ENCODE peak calls at places on chromosomes 1 and 21, in eight cellular contexts. One of them, this sample, is unnamed.

GRCh38 chr1:1087351-1088035 is 13.4 kb upstream of the RNF223 start:
- DNase-seq in Karpas-422: no peak
- DNase-seq in activated CD8-positive, alpha-beta T cell treated with anti-CD3 and anti-CD28 coated beads for 36 hours: no peak
- DNase-seq in CD8-positive, alpha-beta T cell: no peak
- DNase-seq in activated naive CD8-positive, alpha-beta T cell treated with anti-CD3 and anti-CD28 coated beads for 36 hours: no peak
- DNase-seq in IMR-90: no peak
- DNase-seq in endothelial cell: no peak
- DNase-seq in CD4-positive, CD25-positive, alpha-beta regulatory T cell: no peak
- DNase-seq in this sample: no peak

GRCh38 chr1:105632342-105633196 is 1423.9 kb upstream of the PRMT6 start:
- DNase-seq in CD8-positive, alpha-beta T cell: no peak
- DNase-seq in endothelial cell: no peak
- DNase-seq in Karpas-422: no peak
- DNase-seq in activated CD8-positive, alpha-beta T cell treated with anti-CD3 and anti-CD28 coated beads for 36 hours: no peak
- DNase-seq in CD4-positive, CD25-positive, alpha-beta regulatory T cell: no peak
- DNase-seq in activated naive CD8-positive, alpha-beta T cell treated with anti-CD3 and anti-CD28 coated beads for 36 hours: no peak
- DNase-seq in IMR-90: no peak
- DNase-seq in this sample: no peak

GRCh38 chr21:16589046-16589445 is 859.3 kb downstream of the USP25 start:
- DNase-seq in Karpas-422: no peak
- DNase-seq in IMR-90: no peak
- DNase-seq in activated naive CD8-positive, alpha-beta T cell treated with anti-CD3 and anti-CD28 coated beads for 36 hours: no peak
- DNase-seq in CD8-positive, alpha-beta T cell: no peak
- DNase-seq in CD4-positive, CD25-positive, alpha-beta regulatory T cell: no peak
- DNase-seq in endothelial cell: no peak
- DNase-seq in activated CD8-positive, alpha-beta T cell treated with anti-CD3 and anti-CD28 coated beads for 36 hours: no peak
- DNase-seq in this sample: no peak

GRCh38 chr1:27491748-27492700 is 2.1 kb upstream of the WASF2 start:
- DNase-seq in endothelial cell: no peak
- DNase-seq in CD8-positive, alpha-beta T cell: no peak
- DNase-seq in IMR-90: no peak
- DNase-seq in Karpas-422: no peak
- DNase-seq in activated naive CD8-positive, alpha-beta T cell treated with anti-CD3 and anti-CD28 coated beads for 36 hours: no peak
- DNase-seq in CD4-positive, CD25-positive, alpha-beta regulatory T cell: peak; percentile 19
- DNase-seq in activated CD8-positive, alpha-beta T cell treated with anti-CD3 and anti-CD28 coated beads for 36 hours: no peak
- DNase-seq in this sample: no peak

GRCh38 chr1:185846672-185847440 is 112.7 kb downstream of the HMCN1 start:
- DNase-seq in CD4-positive, CD25-positive, alpha-beta regulatory T cell: no peak
- DNase-seq in activated naive CD8-positive, alpha-beta T cell treated with anti-CD3 and anti-CD28 coated beads for 36 hours: no peak
- DNase-seq in CD8-positive, alpha-beta T cell: no peak
- DNase-seq in Karpas-422: no peak
- DNase-seq in activated CD8-positive, alpha-beta T cell treated with anti-CD3 and anti-CD28 coated beads for 36 hours: no peak
- DNase-seq in IMR-90: peak; percentile 63
- DNase-seq in endothelial cell: no peak
- DNase-seq in this sample: no peak

GRCh38 chr21:32562426-32562825 is 22.9 kb downstream of the TCP10L start:
- DNase-seq in IMR-90: peak; percentile 83
- DNase-seq in endothelial cell: peak; percentile 18
- DNase-seq in CD4-positive, CD25-positive, alpha-beta regulatory T cell: peak; percentile 37
- DNase-seq in Karpas-422: peak; percentile 53
- DNase-seq in CD8-positive, alpha-beta T cell: no peak
- DNase-seq in activated CD8-positive, alpha-beta T cell treated with anti-CD3 and anti-CD28 coated beads for 36 hours: peak; percentile 68
- DNase-seq in activated naive CD8-positive, alpha-beta T cell treated with anti-CD3 and anti-CD28 coated beads for 36 hours: no peak
- DNase-seq in this sample: no peak

GRCh38 chr1:228344631-228345072 is 62.0 kb downstream of the TRIM11 start:
- DNase-seq in Karpas-422: no peak
- DNase-seq in activated naive CD8-positive, alpha-beta T cell treated with anti-CD3 and anti-CD28 coated beads for 36 hours: no peak
- DNase-seq in endothelial cell: no peak
- DNase-seq in CD8-positive, alpha-beta T cell: no peak
- DNase-seq in activated CD8-positive, alpha-beta T cell treated with anti-CD3 and anti-CD28 coated beads for 36 hours: no peak
- DNase-seq in IMR-90: no peak
- DNase-seq in CD4-positive, CD25-positive, alpha-beta regulatory T cell: no peak
- DNase-seq in this sample: no peak

GRCh38 chr1:225526878-225527277 is 99.0 kb upstream of the LBR start:
- DNase-seq in activated CD8-positive, alpha-beta T cell treated with anti-CD3 and anti-CD28 coated beads for 36 hours: no peak
- DNase-seq in endothelial cell: no peak
- DNase-seq in CD4-positive, CD25-positive, alpha-beta regulatory T cell: no peak
- DNase-seq in Karpas-422: no peak
- DNase-seq in CD8-positive, alpha-beta T cell: no peak
- DNase-seq in IMR-90: no peak
- DNase-seq in activated naive CD8-positive, alpha-beta T cell treated with anti-CD3 and anti-CD28 coated beads for 36 hours: no peak
- DNase-seq in this sample: no peak

GRCh38 chr1:240811261-240811660 is 199.3 kb upstream of the GREM2 start:
- DNase-seq in CD4-positive, CD25-positive, alpha-beta regulatory T cell: no peak
- DNase-seq in IMR-90: no peak
- DNase-seq in activated naive CD8-positive, alpha-beta T cell treated with anti-CD3 and anti-CD28 coated beads for 36 hours: no peak
- DNase-seq in CD8-positive, alpha-beta T cell: no peak
- DNase-seq in Karpas-422: no peak
- DNase-seq in endothelial cell: no peak
- DNase-seq in activated CD8-positive, alpha-beta T cell treated with anti-CD3 and anti-CD28 coated beads for 36 hours: no peak
- DNase-seq in this sample: no peak

GRCh38 chr1:31381394-31382287 is 8.8 kb upstream of the FABP3 start:
- DNase-seq in activated naive CD8-positive, alpha-beta T cell treated with anti-CD3 and anti-CD28 coated beads for 36 hours: no peak
- DNase-seq in CD4-positive, CD25-positive, alpha-beta regulatory T cell: no peak
- DNase-seq in activated CD8-positive, alpha-beta T cell treated with anti-CD3 and anti-CD28 coated beads for 36 hours: no peak
- DNase-seq in endothelial cell: no peak
- DNase-seq in CD8-positive, alpha-beta T cell: no peak
- DNase-seq in Karpas-422: no peak
- DNase-seq in IMR-90: no peak
- DNase-seq in this sample: no peak

GRCh38 chr1:198435044-198435443 is 105.4 kb downstream of the ATP6V1G3 start:
- DNase-seq in activated CD8-positive, alpha-beta T cell treated with anti-CD3 and anti-CD28 coated beads for 36 hours: no peak
- DNase-seq in endothelial cell: no peak
- DNase-seq in IMR-90: peak; percentile 51
- DNase-seq in Karpas-422: no peak
- DNase-seq in CD4-positive, CD25-positive, alpha-beta regulatory T cell: no peak
- DNase-seq in CD8-positive, alpha-beta T cell: no peak
- DNase-seq in activated naive CD8-positive, alpha-beta T cell treated with anti-CD3 and anti-CD28 coated beads for 36 hours: no peak
- DNase-seq in this sample: no peak

GRCh38 chr1:165376041-165376810 is 19.7 kb upstream of the LMX1A start:
- DNase-seq in activated CD8-positive, alpha-beta T cell treated with anti-CD3 and anti-CD28 coated beads for 36 hours: peak; percentile 45
- DNase-seq in IMR-90: peak; percentile 20
- DNase-seq in activated naive CD8-positive, alpha-beta T cell treated with anti-CD3 and anti-CD28 coated beads for 36 hours: no peak
- DNase-seq in CD4-positive, CD25-positive, alpha-beta regulatory T cell: no peak
- DNase-seq in Karpas-422: no peak
- DNase-seq in endothelial cell: peak; percentile 79
- DNase-seq in CD8-positive, alpha-beta T cell: no peak
- DNase-seq in this sample: peak; percentile 71

GRCh38 chr1:76038306-76039004 is 36.1 kb upstream of the ST6GALNAC3 start:
- DNase-seq in activated naive CD8-positive, alpha-beta T cell treated with anti-CD3 and anti-CD28 coated beads for 36 hours: no peak
- DNase-seq in CD8-positive, alpha-beta T cell: no peak
- DNase-seq in CD4-positive, CD25-positive, alpha-beta regulatory T cell: no peak
- DNase-seq in IMR-90: peak; percentile 9
- DNase-seq in activated CD8-positive, alpha-beta T cell treated with anti-CD3 and anti-CD28 coated beads for 36 hours: no peak
- DNase-seq in endothelial cell: no peak
- DNase-seq in Karpas-422: no peak
- DNase-seq in this sample: no peak

GRCh38 chr1:55898191-55898590 is 681.2 kb downstream of the PLPP3 start:
- DNase-seq in Karpas-422: no peak
- DNase-seq in activated naive CD8-positive, alpha-beta T cell treated with anti-CD3 and anti-CD28 coated beads for 36 hours: no peak
- DNase-seq in CD8-positive, alpha-beta T cell: no peak
- DNase-seq in activated CD8-positive, alpha-beta T cell treated with anti-CD3 and anti-CD28 coated beads for 36 hours: no peak
- DNase-seq in CD4-positive, CD25-positive, alpha-beta regulatory T cell: no peak
- DNase-seq in endothelial cell: no peak
- DNase-seq in IMR-90: peak; percentile 89
- DNase-seq in this sample: no peak

GRCh38 chr1:220906561-220907334 is 27.5 kb downstream of the HLX start:
- DNase-seq in activated naive CD8-positive, alpha-beta T cell treated with anti-CD3 and anti-CD28 coated beads for 36 hours: no peak
- DNase-seq in CD4-positive, CD25-positive, alpha-beta regulatory T cell: no peak
- DNase-seq in Karpas-422: no peak
- DNase-seq in CD8-positive, alpha-beta T cell: no peak
- DNase-seq in activated CD8-positive, alpha-beta T cell treated with anti-CD3 and anti-CD28 coated beads for 36 hours: no peak
- DNase-seq in endothelial cell: no peak
- DNase-seq in IMR-90: peak; percentile 21
- DNase-seq in this sample: no peak

GRCh38 chr1:9350011-9350907 is 57.6 kb downstream of the SPSB1 start:
- DNase-seq in activated naive CD8-positive, alpha-beta T cell treated with anti-CD3 and anti-CD28 coated beads for 36 hours: no peak
- DNase-seq in IMR-90: peak; percentile 65
- DNase-seq in Karpas-422: no peak
- DNase-seq in CD8-positive, alpha-beta T cell: no peak
- DNase-seq in activated CD8-positive, alpha-beta T cell treated with anti-CD3 and anti-CD28 coated beads for 36 hours: no peak
- DNase-seq in endothelial cell: no peak
- DNase-seq in CD4-positive, CD25-positive, alpha-beta regulatory T cell: no peak
- DNase-seq in this sample: no peak

GRCh38 chr1:201184734-201185453 is 5.7 kb upstream of the IGFN1 start:
- DNase-seq in CD4-positive, CD25-positive, alpha-beta regulatory T cell: no peak
- DNase-seq in Karpas-422: peak; percentile 60
- DNase-seq in activated naive CD8-positive, alpha-beta T cell treated with anti-CD3 and anti-CD28 coated beads for 36 hours: no peak
- DNase-seq in endothelial cell: peak; percentile 20
- DNase-seq in activated CD8-positive, alpha-beta T cell treated with anti-CD3 and anti-CD28 coated beads for 36 hours: no peak
- DNase-seq in CD8-positive, alpha-beta T cell: no peak
- DNase-seq in IMR-90: peak; percentile 88
- DNase-seq in this sample: no peak

GRCh38 chr1:15007842-15008241 is 145.7 kb upstream of the TMEM51 start:
- DNase-seq in activated naive CD8-positive, alpha-beta T cell treated with anti-CD3 and anti-CD28 coated beads for 36 hours: no peak
- DNase-seq in endothelial cell: no peak
- DNase-seq in CD4-positive, CD25-positive, alpha-beta regulatory T cell: no peak
- DNase-seq in CD8-positive, alpha-beta T cell: no peak
- DNase-seq in Karpas-422: no peak
- DNase-seq in activated CD8-positive, alpha-beta T cell treated with anti-CD3 and anti-CD28 coated beads for 36 hours: no peak
- DNase-seq in IMR-90: no peak
- DNase-seq in this sample: no peak

GRCh38 chr1:80531182-80531581 is 1269.6 kb upstream of the ADGRL2 start:
- DNase-seq in endothelial cell: no peak
- DNase-seq in activated naive CD8-positive, alpha-beta T cell treated with anti-CD3 and anti-CD28 coated beads for 36 hours: no peak
- DNase-seq in activated CD8-positive, alpha-beta T cell treated with anti-CD3 and anti-CD28 coated beads for 36 hours: no peak
- DNase-seq in CD8-positive, alpha-beta T cell: no peak
- DNase-seq in Karpas-422: no peak
- DNase-seq in CD4-positive, CD25-positive, alpha-beta regulatory T cell: no peak
- DNase-seq in IMR-90: no peak
- DNase-seq in this sample: no peak

GRCh38 chr21:32055305-32055704 is 182.5 kb downstream of the HUNK start:
- DNase-seq in Karpas-422: peak; percentile 19
- DNase-seq in activated naive CD8-positive, alpha-beta T cell treated with anti-CD3 and anti-CD28 coated beads for 36 hours: no peak
- DNase-seq in IMR-90: no peak
- DNase-seq in CD8-positive, alpha-beta T cell: no peak
- DNase-seq in CD4-positive, CD25-positive, alpha-beta regulatory T cell: no peak
- DNase-seq in endothelial cell: no peak
- DNase-seq in activated CD8-positive, alpha-beta T cell treated with anti-CD3 and anti-CD28 coated beads for 36 hours: no peak
- DNase-seq in this sample: no peak

GRCh38 chr1:110927484-110928075 is 36.1 kb downstream of the LRIF1 start:
- DNase-seq in IMR-90: peak; percentile 1
- DNase-seq in endothelial cell: no peak
- DNase-seq in CD8-positive, alpha-beta T cell: no peak
- DNase-seq in activated naive CD8-positive, alpha-beta T cell treated with anti-CD3 and anti-CD28 coated beads for 36 hours: no peak
- DNase-seq in CD4-positive, CD25-positive, alpha-beta regulatory T cell: no peak
- DNase-seq in Karpas-422: no peak
- DNase-seq in activated CD8-positive, alpha-beta T cell treated with anti-CD3 and anti-CD28 coated beads for 36 hours: no peak
- DNase-seq in this sample: no peak

GRCh38 chr21:27393726-27394125 is 426.8 kb upstream of the ADAMTS5 start:
- DNase-seq in CD8-positive, alpha-beta T cell: no peak
- DNase-seq in activated naive CD8-positive, alpha-beta T cell treated with anti-CD3 and anti-CD28 coated beads for 36 hours: no peak
- DNase-seq in CD4-positive, CD25-positive, alpha-beta regulatory T cell: no peak
- DNase-seq in activated CD8-positive, alpha-beta T cell treated with anti-CD3 and anti-CD28 coated beads for 36 hours: no peak
- DNase-seq in IMR-90: peak; percentile 44
- DNase-seq in Karpas-422: no peak
- DNase-seq in endothelial cell: no peak
- DNase-seq in this sample: no peak

GRCh38 chr1:109926662-109927300 is 16.1 kb downstream of the CSF1 start:
- DNase-seq in endothelial cell: no peak
- DNase-seq in IMR-90: peak; percentile 91
- DNase-seq in Karpas-422: no peak
- DNase-seq in activated naive CD8-positive, alpha-beta T cell treated with anti-CD3 and anti-CD28 coated beads for 36 hours: no peak
- DNase-seq in activated CD8-positive, alpha-beta T cell treated with anti-CD3 and anti-CD28 coated beads for 36 hours: no peak
- DNase-seq in CD8-positive, alpha-beta T cell: no peak
- DNase-seq in CD4-positive, CD25-positive, alpha-beta regulatory T cell: no peak
- DNase-seq in this sample: no peak

GRCh38 chr1:243414152-243414494 is 158.3 kb downstream of the SDCCAG8 start:
- DNase-seq in Karpas-422: no peak
- DNase-seq in activated CD8-positive, alpha-beta T cell treated with anti-CD3 and anti-CD28 coated beads for 36 hours: no peak
- DNase-seq in IMR-90: no peak
- DNase-seq in endothelial cell: no peak
- DNase-seq in CD4-positive, CD25-positive, alpha-beta regulatory T cell: no peak
- DNase-seq in activated naive CD8-positive, alpha-beta T cell treated with anti-CD3 and anti-CD28 coated beads for 36 hours: no peak
- DNase-seq in CD8-positive, alpha-beta T cell: no peak
- DNase-seq in this sample: no peak

GRCh38 chr1:34270181-34270580 is 93.5 kb downstream of the C1orf94 start:
- DNase-seq in CD8-positive, alpha-beta T cell: no peak
- DNase-seq in IMR-90: no peak
- DNase-seq in endothelial cell: no peak
- DNase-seq in CD4-positive, CD25-positive, alpha-beta regulatory T cell: no peak
- DNase-seq in activated CD8-positive, alpha-beta T cell treated with anti-CD3 and anti-CD28 coated beads for 36 hours: no peak
- DNase-seq in activated naive CD8-positive, alpha-beta T cell treated with anti-CD3 and anti-CD28 coated beads for 36 hours: no peak
- DNase-seq in Karpas-422: no peak
- DNase-seq in this sample: no peak

GRCh38 chr1:22323846-22324504 is 127.7 kb upstream of the ZBTB40 start:
- DNase-seq in CD8-positive, alpha-beta T cell: no peak
- DNase-seq in endothelial cell: no peak
- DNase-seq in IMR-90: no peak
- DNase-seq in activated naive CD8-positive, alpha-beta T cell treated with anti-CD3 and anti-CD28 coated beads for 36 hours: no peak
- DNase-seq in activated CD8-positive, alpha-beta T cell treated with anti-CD3 and anti-CD28 coated beads for 36 hours: no peak
- DNase-seq in Karpas-422: no peak
- DNase-seq in CD4-positive, CD25-positive, alpha-beta regulatory T cell: no peak
- DNase-seq in this sample: no peak

GRCh38 chr1:181087400-181087901 is 1.0 kb upstream of the IER5 start:
- DNase-seq in activated CD8-positive, alpha-beta T cell treated with anti-CD3 and anti-CD28 coated beads for 36 hours: peak; percentile 63
- DNase-seq in CD4-positive, CD25-positive, alpha-beta regulatory T cell: no peak
- DNase-seq in endothelial cell: no peak
- DNase-seq in CD8-positive, alpha-beta T cell: no peak
- DNase-seq in Karpas-422: peak; percentile 74
- DNase-seq in activated naive CD8-positive, alpha-beta T cell treated with anti-CD3 and anti-CD28 coated beads for 36 hours: peak; percentile 25
- DNase-seq in IMR-90: no peak
- DNase-seq in this sample: no peak

GRCh38 chr21:31911138-31911907 is 38.5 kb downstream of the HUNK start:
- DNase-seq in CD4-positive, CD25-positive, alpha-beta regulatory T cell: no peak
- DNase-seq in Karpas-422: no peak
- DNase-seq in IMR-90: peak; percentile 86
- DNase-seq in activated CD8-positive, alpha-beta T cell treated with anti-CD3 and anti-CD28 coated beads for 36 hours: no peak
- DNase-seq in endothelial cell: no peak
- DNase-seq in CD8-positive, alpha-beta T cell: no peak
- DNase-seq in activated naive CD8-positive, alpha-beta T cell treated with anti-CD3 and anti-CD28 coated beads for 36 hours: no peak
- DNase-seq in this sample: no peak

GRCh38 chr1:245310605-245311531 is 156.1 kb downstream of the KIF26B start:
- DNase-seq in activated CD8-positive, alpha-beta T cell treated with anti-CD3 and anti-CD28 coated beads for 36 hours: peak; percentile 25
- DNase-seq in Karpas-422: peak; percentile 73
- DNase-seq in CD8-positive, alpha-beta T cell: no peak
- DNase-seq in IMR-90: no peak
- DNase-seq in CD4-positive, CD25-positive, alpha-beta regulatory T cell: no peak
- DNase-seq in endothelial cell: peak; percentile 23
- DNase-seq in activated naive CD8-positive, alpha-beta T cell treated with anti-CD3 and anti-CD28 coated beads for 36 hours: no peak
- DNase-seq in this sample: no peak

GRCh38 chr1:3673381-3674099 is 21.2 kb downstream of the TP73 start:
- DNase-seq in IMR-90: no peak
- DNase-seq in Karpas-422: peak; percentile 66
- DNase-seq in activated CD8-positive, alpha-beta T cell treated with anti-CD3 and anti-CD28 coated beads for 36 hours: no peak
- DNase-seq in activated naive CD8-positive, alpha-beta T cell treated with anti-CD3 and anti-CD28 coated beads for 36 hours: no peak
- DNase-seq in CD8-positive, alpha-beta T cell: no peak
- DNase-seq in CD4-positive, CD25-positive, alpha-beta regulatory T cell: no peak
- DNase-seq in endothelial cell: no peak
- DNase-seq in this sample: no peak

GRCh38 chr21:37712204-37712934 is 203.9 kb downstream of the KCNJ6 start:
- DNase-seq in CD8-positive, alpha-beta T cell: no peak
- DNase-seq in activated CD8-positive, alpha-beta T cell treated with anti-CD3 and anti-CD28 coated beads for 36 hours: peak; percentile 75
- DNase-seq in endothelial cell: peak; percentile 81
- DNase-seq in activated naive CD8-positive, alpha-beta T cell treated with anti-CD3 and anti-CD28 coated beads for 36 hours: peak; percentile 34
- DNase-seq in CD4-positive, CD25-positive, alpha-beta regulatory T cell: peak; percentile 37
- DNase-seq in IMR-90: peak; percentile 73
- DNase-seq in Karpas-422: peak; percentile 87
- DNase-seq in this sample: peak; percentile 61

GRCh38 chr21:43585924-43586411 is 73.3 kb downstream of the HSF2BP start:
- DNase-seq in IMR-90: peak; percentile 98
- DNase-seq in CD4-positive, CD25-positive, alpha-beta regulatory T cell: peak; percentile 63
- DNase-seq in activated CD8-positive, alpha-beta T cell treated with anti-CD3 and anti-CD28 coated beads for 36 hours: no peak
- DNase-seq in activated naive CD8-positive, alpha-beta T cell treated with anti-CD3 and anti-CD28 coated beads for 36 hours: no peak
- DNase-seq in Karpas-422: no peak
- DNase-seq in endothelial cell: peak; percentile 49
- DNase-seq in CD8-positive, alpha-beta T cell: no peak
- DNase-seq in this sample: no peak

GRCh38 chr1:209176866-209177430 is 406.6 kb upstream of the CAMK1G start:
- DNase-seq in activated CD8-positive, alpha-beta T cell treated with anti-CD3 and anti-CD28 coated beads for 36 hours: no peak
- DNase-seq in CD8-positive, alpha-beta T cell: no peak
- DNase-seq in CD4-positive, CD25-positive, alpha-beta regulatory T cell: no peak
- DNase-seq in endothelial cell: no peak
- DNase-seq in Karpas-422: no peak
- DNase-seq in IMR-90: no peak
- DNase-seq in activated naive CD8-positive, alpha-beta T cell treated with anti-CD3 and anti-CD28 coated beads for 36 hours: no peak
- DNase-seq in this sample: peak; percentile 20

GRCh38 chr1:4678318-4678717 is 23.9 kb downstream of the AJAP1 start:
- DNase-seq in Karpas-422: no peak
- DNase-seq in activated CD8-positive, alpha-beta T cell treated with anti-CD3 and anti-CD28 coated beads for 36 hours: no peak
- DNase-seq in IMR-90: no peak
- DNase-seq in CD4-positive, CD25-positive, alpha-beta regulatory T cell: no peak
- DNase-seq in activated naive CD8-positive, alpha-beta T cell treated with anti-CD3 and anti-CD28 coated beads for 36 hours: no peak
- DNase-seq in CD8-positive, alpha-beta T cell: no peak
- DNase-seq in endothelial cell: no peak
- DNase-seq in this sample: no peak